ENCODE peak calls at places on chromosomes 4 and X, in seven cellular contexts. A, M, O, Z, E, Q and R are unnamed samples.

GRCh38 chrX:1215123-1215823 is 2.8 kb upstream of the CRLF2 start:
- DNase-seq in A (no peak), M (no peak), O (no peak), Z (no peak), E (no peak), Q (no peak), R (no peak)

GRCh38 chrX:69079278-69079677 is 86.0 kb downstream of the PJA1 start:
- DNase-seq in A (no peak), M (no peak), O (no peak), Z (no peak), E (no peak), Q (no peak), R (no peak)

GRCh38 chr4:182301736-182302135 is 58.5 kb downstream of the TENM3 start:
- DNase-seq in A (no peak), M (no peak), O (no peak), Z (no peak), E (no peak), Q (no peak), R (no peak)

GRCh38 chrX:72100824-72101351 is 30.8 kb downstream of the RTL5 start:
- DNase-seq in A (no peak), M (no peak), O (no peak), Z (no peak), E (peak; percentile 26), Q (peak; percentile 13), R (no peak)

GRCh38 chrX:149757206-149758067 is 16.4 kb upstream of the HSFX1 start:
- DNase-seq in A (no peak), M (no peak), O (no peak), Z (no peak), E (no peak), Q (no peak), R (no peak)

GRCh38 chr4:85381968-85382367 is 93.0 kb upstream of the ARHGAP24 start:
- DNase-seq in A (no peak), M (no peak), O (no peak), Z (no peak), E (no peak), Q (peak; percentile 15), R (no peak)

GRCh38 chr4:101708640-101709039 is 81.9 kb upstream of the BANK1 start:
- DNase-seq in A (no peak), M (no peak), O (no peak), Z (no peak), E (no peak), Q (no peak), R (no peak)

GRCh38 chr4:124997124-124997523 is 284.6 kb upstream of the ANKRD50 start:
- DNase-seq in A (no peak), M (no peak), O (no peak), Z (no peak), E (no peak), Q (no peak), R (no peak)

GRCh38 chr4:56434599-56435000 is 815 bp downstream of the PPAT start:
- DNase-seq in A (no peak), M (peak; percentile 73), O (peak; percentile 66), Z (no peak), E (no peak), Q (peak; percentile 49), R (no peak)